ENCODE peak calls at places on chromosomes 7 and 10, in four cellular contexts. Z is renal cortical epithelial cell, R is brain microvascular endothelial cell, C is memory B cell. G is an unnamed sample.

GRCh38 chr10:4081691-4082111 is 296.7 kb upstream of the KLF6 start:
- DNase-seq in Z (no peak), R (no peak), C (no peak), G (no peak)

GRCh38 chr7:24346129-24346528 is 62.1 kb downstream of the NPY start:
- DNase-seq in Z (no peak), R (no peak), C (no peak), G (no peak)

GRCh38 chr10:12934777-12935176 is 66.7 kb downstream of the CCDC3 start:
- DNase-seq in Z (peak; percentile 7), R (peak; percentile 59), C (no peak), G (no peak)

GRCh38 chr10:72561745-72562166 is 64.1 kb downstream of the MICU1 start:
- DNase-seq in Z (no peak), R (no peak), C (no peak), G (no peak)

GRCh38 chr7:771241-772004 is 44.3 kb upstream of the PRKAR1B start:
- DNase-seq in Z (peak; percentile 81), R (peak; percentile 28), C (no peak), G (no peak)

GRCh38 chr7:69630292-69630691 is 32.0 kb downstream of the AUTS2 start:
- DNase-seq in Z (peak; percentile 66), R (peak; percentile 72), C (no peak), G (no peak)

GRCh38 chr10:78408671-78409472 is 375.2 kb downstream of the RPS24 start:
- DNase-seq in Z (peak; percentile 27), R (no peak), C (no peak), G (no peak)

GRCh38 chr7:151440799-151441443 is 980 bp upstream of the CRYGN start:
- DNase-seq in Z (no peak), R (no peak), C (no peak), G (no peak)

GRCh38 chr10:132670546-132670945 is 115.4 kb downstream of the NKX6-2 start:
- DNase-seq in Z (no peak), R (no peak), C (no peak), G (no peak)

GRCh38 chr10:5776881-5777197 is 36.4 kb downstream of the GDI2 start:
- DNase-seq in Z (peak; percentile 71), R (no peak), C (no peak), G (no peak)

GRCh38 chr7:16585540-16585939 is 58.9 kb downstream of the LRRC72 start:
- DNase-seq in Z (no peak), R (no peak), C (no peak), G (no peak)